ENCODE peak calls at places on chromosome 1, in nine cellular contexts. V is fibroblast of villous mesenchyme, J is cardiac fibroblast, L is tibial artery, G is HFF-Myc, F is AG04450, H is left ventricle myocardium inferior, Q is AG09309, S is psoas muscle. I is an unnamed sample.

GRCh38 chr1:152459596-152460528 is 45.8 kb upstream of the CRNN start:
- DNase-seq in V (peak), J (peak), L (peak), G (peak), F (no peak), H (peak), Q (peak), S (peak), I (peak)

GRCh38 chr1:212700892-212701819 is 1.5 kb upstream of the BATF3 start:
- DNase-seq in V (peak), J (peak), L (peak), G (no peak), F (peak), H (peak), Q (peak), S (peak), I (peak)

GRCh38 chr1:185441608-185442007 is 124.6 kb upstream of the IVNS1ABP start:
- DNase-seq in V (peak), J (peak), L (no peak), G (no peak), F (peak), H (no peak), Q (peak), S (no peak), I (peak)

GRCh38 chr1:21669287-21670058 is at the start of gene RAP1GAP:
- DNase-seq in V (no peak), J (no peak), L (peak), G (no peak), F (no peak), H (no peak), Q (no peak), S (no peak), I (no peak)

GRCh38 chr1:3226664-3227371 is 157.8 kb downstream of the PRDM16 start:
- DNase-seq in V (no peak), J (no peak), L (no peak), G (no peak), F (no peak), H (no peak), Q (no peak), S (no peak), I (no peak)

GRCh38 chr1:212062832-212063438 is 27.4 kb downstream of the DTL start:
- DNase-seq in V (peak), J (peak), L (no peak), G (no peak), F (peak), H (no peak), Q (peak), S (no peak), I (peak)

GRCh38 chr1:247295274-247295684 is 36.4 kb downstream of the ZNF496 start:
- DNase-seq in V (peak), J (peak), L (no peak), G (no peak), F (no peak), H (no peak), Q (no peak), S (no peak), I (peak)

GRCh38 chr1:36099681-36100341 is 11.1 kb downstream of the ADPRS start:
- DNase-seq in V (peak), J (peak), L (peak), G (no peak), F (peak), H (peak), Q (no peak), S (peak), I (peak)

GRCh38 chr1:117146570-117147340 is 25.2 kb upstream of the TRIM45 start:
- DNase-seq in V (peak), J (peak), L (no peak), G (peak), F (peak), H (no peak), Q (peak), S (peak), I (peak)

GRCh38 chr1:18926315-18927081 is 24.1 kb upstream of the ALDH4A1 start:
- DNase-seq in V (peak), J (peak), L (peak), G (peak), F (peak), H (peak), Q (no peak), S (peak), I (peak)

GRCh38 chr1:178374016-178374415 is 122.7 kb downstream of the CLEC20A start:
- DNase-seq in V (peak), J (no peak), L (no peak), G (no peak), F (no peak), H (no peak), Q (no peak), S (no peak), I (peak)

GRCh38 chr1:91402023-91402422 is 2.6 kb downstream of the HFM1 start:
- DNase-seq in V (peak), J (peak), L (no peak), G (no peak), F (no peak), H (no peak), Q (no peak), S (no peak), I (peak)

GRCh38 chr1:94316183-94316582 is 78.8 kb upstream of the ARHGAP29 start:
- DNase-seq in V (no peak), J (no peak), L (no peak), G (no peak), F (no peak), H (no peak), Q (no peak), S (no peak), I (no peak)

GRCh38 chr1:204358145-204358544 is 1.6 kb downstream of the PLEKHA6 start:
- DNase-seq in V (no peak), J (no peak), L (no peak), G (no peak), F (no peak), H (no peak), Q (no peak), S (no peak), I (no peak)

GRCh38 chr1:154862927-154863701 is 7.0 kb downstream of the KCNN3 start:
- DNase-seq in V (no peak), J (no peak), L (no peak), G (no peak), F (no peak), H (no peak), Q (no peak), S (no peak), I (no peak)

GRCh38 chr1:233075045-233075444 is 124.6 kb downstream of the NTPCR start:
- DNase-seq in V (peak), J (peak), L (no peak), G (peak), F (peak), H (no peak), Q (peak), S (no peak), I (peak)

GRCh38 chr1:32179443-32180185 is at the start of gene TXLNA:
- DNase-seq in V (peak), J (peak), L (peak), G (no peak), F (peak), H (peak), Q (no peak), S (peak), I (peak)

GRCh38 chr1:220370041-220370700 is 97.9 kb upstream of the RAB3GAP2 start:
- DNase-seq in V (peak), J (peak), L (no peak), G (peak), F (peak), H (no peak), Q (peak), S (peak), I (peak)

GRCh38 chr1:27999055-27999454 is 39.3 kb downstream of the XKR8 start:
- DNase-seq in V (no peak), J (peak), L (no peak), G (no peak), F (no peak), H (no peak), Q (no peak), S (no peak), I (no peak)

GRCh38 chr1:183291802-183292515 is 105.9 kb downstream of the LAMC2 start:
- DNase-seq in V (no peak), J (peak), L (no peak), G (no peak), F (no peak), H (no peak), Q (no peak), S (no peak), I (peak)

GRCh38 chr1:192061556-192061955 is 96.7 kb upstream of the RGS18 start:
- DNase-seq in V (no peak), J (no peak), L (no peak), G (no peak), F (no peak), H (no peak), Q (no peak), S (no peak), I (no peak)

GRCh38 chr1:89356658-89357400 is 7.0 kb upstream of the GBP6 start:
- DNase-seq in V (no peak), J (peak), L (no peak), G (no peak), F (no peak), H (no peak), Q (peak), S (no peak), I (peak)

GRCh38 chr1:67687649-67688048 is 2.6 kb downstream of the GADD45A start:
- DNase-seq in V (peak), J (peak), L (no peak), G (no peak), F (peak), H (no peak), Q (no peak), S (no peak), I (peak)

GRCh38 chr1:104387716-104388508 is 638.2 kb downstream of the AMY1C start:
- DNase-seq in V (no peak), J (no peak), L (no peak), G (no peak), F (no peak), H (no peak), Q (no peak), S (no peak), I (no peak)

GRCh38 chr1:225919906-225920305 is 4.1 kb downstream of the PYCR2 start:
- DNase-seq in V (peak), J (peak), L (peak), G (peak), F (peak), H (peak), Q (peak), S (peak), I (peak)

GRCh38 chr1:38071530-38072266 is 25.1 kb upstream of the POU3F1 start:
- DNase-seq in V (peak), J (peak), L (no peak), G (no peak), F (no peak), H (no peak), Q (peak), S (no peak), I (peak)
- TF ChIP-seq CTCF in V (peak), J (peak), L (no peak), G (peak), F (peak), H (peak), Q (peak), S (peak), I (peak)

DNA sequence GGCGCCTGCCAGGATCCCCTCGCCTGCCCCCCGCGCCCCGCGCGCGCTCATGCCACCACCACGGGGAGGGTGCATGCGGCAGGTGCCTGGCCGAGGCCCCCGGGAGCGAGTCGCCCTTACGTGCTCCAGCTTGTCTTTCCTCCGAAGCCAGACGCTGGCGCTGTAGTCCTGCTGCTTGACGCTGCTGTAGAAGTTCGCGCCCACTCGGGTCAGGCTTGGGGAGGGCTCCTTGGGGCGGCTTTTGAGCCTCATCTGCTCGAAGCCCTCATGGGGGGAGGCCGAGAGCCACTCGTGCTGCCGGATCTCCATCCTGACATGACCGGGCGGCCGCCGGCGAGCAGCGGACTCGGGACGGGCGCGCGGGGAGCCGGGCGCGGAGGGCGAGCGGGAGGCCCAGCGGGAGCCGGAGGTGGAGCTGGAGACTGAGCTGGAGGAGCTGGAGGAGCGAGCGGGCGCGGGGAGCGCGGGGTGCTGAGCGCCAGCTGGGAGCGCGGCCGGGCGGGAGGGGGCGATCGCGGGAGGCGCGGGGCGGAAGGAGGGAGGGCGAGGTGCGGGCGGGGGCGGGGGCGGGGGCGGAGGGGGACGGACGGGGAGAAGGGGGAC is 428 bp downstream of the PLD5 start:
- DNase-seq in V (peak), J (peak), L (peak), G (no peak), F (no peak), H (peak), Q (no peak), S (no peak), I (peak)
- H3K4me3 ChIP-seq in V (no peak), J (peak), L (peak), G (no peak), F (peak), H (peak), Q (no peak), S (peak), I (peak)

DNA sequence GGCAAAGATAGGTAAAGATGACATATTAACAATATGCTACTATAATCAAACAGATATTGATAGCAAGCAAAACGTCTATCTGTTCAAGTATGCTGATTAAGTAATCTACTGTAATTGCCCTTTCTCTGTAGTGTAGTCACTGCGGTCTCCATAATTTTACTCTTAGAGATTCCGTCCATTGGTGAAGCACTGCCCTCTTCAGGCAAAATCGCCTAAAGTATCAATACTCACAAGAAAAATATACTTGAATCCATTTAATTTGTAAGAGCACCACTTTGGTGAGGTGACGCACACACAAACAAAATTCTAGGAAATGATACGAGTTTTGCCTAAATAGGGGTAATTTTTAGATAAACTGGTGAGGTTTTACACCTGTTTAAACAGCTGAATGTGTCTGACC is 434.6 kb upstream of the CHRM3 start:
- DNase-seq in V (peak), J (peak), L (no peak), G (no peak), F (no peak), H (no peak), Q (peak), S (no peak), I (peak)
- TF ChIP-seq CTCF in V (no peak), J (peak), L (no peak), G (peak), F (no peak), H (no peak), Q (peak), S (no peak), I (no peak)

GRCh38 chr1:55444660-55445059 is 229.5 kb upstream of the USP24 start:
- DNase-seq in V (no peak), J (no peak), L (no peak), G (no peak), F (no peak), H (no peak), Q (no peak), S (no peak), I (no peak)

GRCh38 chr1:55445416-55445815 is 230.3 kb upstream of the USP24 start:
- DNase-seq in V (no peak), J (no peak), L (no peak), G (no peak), F (no peak), H (no peak), Q (no peak), S (no peak), I (no peak)

GRCh38 chr1:55447488-55447887 is 232.3 kb upstream of the USP24 start:
- DNase-seq in V (no peak), J (peak), L (no peak), G (no peak), F (no peak), H (no peak), Q (no peak), S (no peak), I (no peak)

GRCh38 chr1:55448261-55448660 is 233.1 kb upstream of the USP24 start:
- DNase-seq in V (no peak), J (peak), L (no peak), G (no peak), F (no peak), H (no peak), Q (no peak), S (no peak), I (peak)

GRCh38 chr1:55446351-55446750 is 231.2 kb upstream of the USP24 start:
- DNase-seq in V (no peak), J (peak), L (no peak), G (no peak), F (no peak), H (no peak), Q (no peak), S (no peak), I (peak)
- H3K4me3 ChIP-seq in V (no peak), J (no peak), L (no peak), G (no peak), F (no peak), H (no peak), Q (no peak), S (no peak), I (no peak)